ENCODE peak calls at places on chromosomes 1 and 21, in seven cellular contexts. Y is uterus, R is fibroblast of lung, Q is small intestine, K is heart right ventricle, T is RWPE2, E is lower lobe of right lung. X is an unnamed sample.

GRCh38 chr1:155181371-155182051 is 7.9 kb downstream of the TRIM46 start:
- DNase-seq in Y (peak; percentile 10), R (no peak), Q (no peak), K (no peak), T (no peak), E (peak; percentile 54), X (no peak)

GRCh38 chr21:41283211-41283818 is 33.3 kb upstream of the FAM3B start:
- DNase-seq in Y (peak; percentile 49), R (peak; percentile 72), Q (peak; percentile 85), K (no peak), T (no peak), E (no peak), X (no peak)

GRCh38 chr21:41632748-41633475 is 125.0 kb upstream of the TMPRSS2 start:
- DNase-seq in Y (no peak), R (no peak), Q (no peak), K (no peak), T (no peak), E (no peak), X (no peak)

GRCh38 chr1:197352011-197352410 is 84.0 kb downstream of the CRB1 start:
- DNase-seq in Y (no peak), R (no peak), Q (no peak), K (no peak), T (no peak), E (no peak), X (no peak)

GRCh38 chr1:107496002-107496401 is 355.2 kb downstream of the NTNG1 start:
- DNase-seq in Y (no peak), R (no peak), Q (no peak), K (no peak), T (no peak), E (no peak), X (no peak)

GRCh38 chr1:157098519-157098918 is 1.1 kb downstream of the ETV3L start:
- DNase-seq in Y (no peak), R (no peak), Q (no peak), K (no peak), T (no peak), E (no peak), X (no peak)

GRCh38 chr1:151199860-151200581 is 1.7 kb downstream of the PIP5K1A start:
- DNase-seq in Y (peak; percentile 57), R (peak; percentile 94), Q (no peak), K (no peak), T (no peak), E (no peak), X (no peak)

GRCh38 chr1:227805606-227806197 is 9.8 kb upstream of the PRSS38 start:
- DNase-seq in Y (peak; percentile 79), R (peak; percentile 99), Q (no peak), K (no peak), T (peak; percentile 45), E (no peak), X (no peak)

GRCh38 chr1:176462671-176463225 is at the start of gene PAPPA2:
- DNase-seq in Y (no peak), R (no peak), Q (no peak), K (no peak), T (no peak), E (no peak), X (no peak)

GRCh38 chr1:184818646-184819045 is 64.0 kb upstream of the EDEM3 start:
- DNase-seq in Y (no peak), R (no peak), Q (no peak), K (no peak), T (no peak), E (no peak), X (no peak)

GRCh38 chr1:67149179-67149770 is 14.5 kb upstream of the C1orf141 start:
- DNase-seq in Y (peak; percentile 52), R (peak; percentile 76), Q (peak; percentile 82), K (peak; percentile 22), T (no peak), E (no peak), X (peak; percentile 65)

GRCh38 chr1:9198538-9199361 is 35.8 kb upstream of the H6PD start:
- DNase-seq in Y (no peak), R (peak; percentile 59), Q (no peak), K (peak; percentile 48), T (no peak), E (no peak), X (no peak)

GRCh38 chr1:51969038-51969705 is 21.3 kb downstream of the RAB3B start:
- DNase-seq in Y (no peak), R (peak; percentile 99), Q (peak; percentile 40), K (no peak), T (no peak), E (no peak), X (no peak)
- H3K27me3 ChIP-seq in Y (no peaks in the 10 kb centered on the region), R (no peaks in the 10 kb centered on the region), Q (no peaks in the 10 kb centered on the region), K (peaks cover 23% of the 10 kb centered on the region), T (no peaks in the 10 kb centered on the region), E (peaks cover 37% of the 10 kb centered on the region), X (no peaks in the 10 kb centered on the region)

DNA sequence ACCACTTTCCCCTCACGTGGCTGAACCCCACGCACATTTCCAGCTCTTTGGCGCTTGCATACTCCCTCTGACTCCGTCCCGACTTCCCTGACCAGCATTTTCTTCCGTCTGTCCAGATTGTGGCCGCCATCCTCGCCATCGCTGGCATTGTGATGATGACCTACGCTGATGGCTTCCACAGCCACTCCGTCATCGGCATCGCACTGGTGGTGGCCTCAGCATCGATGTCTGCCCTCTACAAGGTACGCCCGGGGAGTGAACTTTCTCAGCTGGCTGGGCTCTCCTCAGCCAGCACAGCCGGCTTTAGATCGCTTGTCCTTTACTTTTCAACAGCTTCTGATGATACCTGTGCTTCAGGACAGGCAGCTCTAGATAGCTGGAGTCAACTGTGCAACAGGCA is 56.8 kb upstream of the COA6 start:
- DNase-seq in Y (no peak), R (no peak), Q (no peak), K (no peak), T (no peak), E (no peak), X (no peak)
- H3K27me3 ChIP-seq in Y (no peaks in the 10 kb centered on the region), R (no peaks in the 10 kb centered on the region), Q (no peaks in the 10 kb centered on the region), K (peaks cover 80% of the 10 kb centered on the region), T (no peaks in the 10 kb centered on the region), E (peaks cover 9% of the 10 kb centered on the region), X (no peaks in the 10 kb centered on the region)

DNA sequence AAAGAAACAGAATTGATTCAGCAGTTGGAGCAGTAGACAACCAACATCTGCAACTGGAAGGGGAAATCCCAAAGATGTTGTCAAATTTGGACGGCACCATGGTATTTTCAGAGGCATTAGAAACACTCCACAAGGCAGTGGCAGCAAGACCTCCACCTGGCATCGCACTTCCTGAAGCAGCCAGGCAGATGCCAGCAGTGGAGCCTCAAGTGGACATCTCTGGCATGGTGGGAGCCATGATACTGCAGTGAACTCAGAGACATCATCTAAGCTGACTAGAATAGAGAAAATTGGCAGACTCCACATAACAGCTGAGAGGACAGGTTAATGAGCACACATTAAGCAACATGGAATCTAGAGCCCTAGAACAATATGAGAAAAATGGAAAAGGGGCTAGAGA is 33.9 kb upstream of the RGS8 start:
- DNase-seq in Y (no peak), R (no peak), Q (no peak), K (no peak), T (no peak), E (no peak), X (no peak)
- H3K27me3 ChIP-seq in Y (no peaks in the 10 kb centered on the region), R (no peaks in the 10 kb centered on the region), Q (no peaks in the 10 kb centered on the region), K (no peaks in the 10 kb centered on the region), T (no peaks in the 10 kb centered on the region), E (no peaks in the 10 kb centered on the region), X (no peaks in the 10 kb centered on the region)

GRCh38 chr1:160681067-160681890 is 30.3 kb downstream of the CD48 start:
- DNase-seq in Y (peak; percentile 16), R (peak; percentile 6), Q (peak; percentile 89), K (peak; percentile 67), T (no peak), E (peak; percentile 85), X (peak; percentile 90)
- H3K27me3 ChIP-seq in Y (no peaks in the 10 kb centered on the region), R (no peaks in the 10 kb centered on the region), Q (no peaks in the 10 kb centered on the region), K (peaks cover 11% of the 10 kb centered on the region), T (no peaks in the 10 kb centered on the region), E (no peaks in the 10 kb centered on the region), X (no peaks in the 10 kb centered on the region)

GRCh38 chr1:47703981-47704596 is 266.2 kb downstream of the FOXD2 start:
- DNase-seq in Y (no peak), R (peak; percentile 48), Q (no peak), K (no peak), T (no peak), E (no peak), X (no peak)

GRCh38 chr1:47703161-47703825 is 265.4 kb downstream of the FOXD2 start:
- DNase-seq in Y (no peak), R (no peak), Q (no peak), K (no peak), T (no peak), E (no peak), X (no peak)

GRCh38 chr1:47707887-47708535 is 270.2 kb downstream of the FOXD2 start:
- DNase-seq in Y (no peak), R (no peak), Q (no peak), K (no peak), T (no peak), E (no peak), X (no peak)

GRCh38 chr1:47708658-47709301 is 270.9 kb downstream of the FOXD2 start:
- DNase-seq in Y (no peak), R (peak; percentile 14), Q (no peak), K (no peak), T (no peak), E (no peak), X (no peak)

DNA sequence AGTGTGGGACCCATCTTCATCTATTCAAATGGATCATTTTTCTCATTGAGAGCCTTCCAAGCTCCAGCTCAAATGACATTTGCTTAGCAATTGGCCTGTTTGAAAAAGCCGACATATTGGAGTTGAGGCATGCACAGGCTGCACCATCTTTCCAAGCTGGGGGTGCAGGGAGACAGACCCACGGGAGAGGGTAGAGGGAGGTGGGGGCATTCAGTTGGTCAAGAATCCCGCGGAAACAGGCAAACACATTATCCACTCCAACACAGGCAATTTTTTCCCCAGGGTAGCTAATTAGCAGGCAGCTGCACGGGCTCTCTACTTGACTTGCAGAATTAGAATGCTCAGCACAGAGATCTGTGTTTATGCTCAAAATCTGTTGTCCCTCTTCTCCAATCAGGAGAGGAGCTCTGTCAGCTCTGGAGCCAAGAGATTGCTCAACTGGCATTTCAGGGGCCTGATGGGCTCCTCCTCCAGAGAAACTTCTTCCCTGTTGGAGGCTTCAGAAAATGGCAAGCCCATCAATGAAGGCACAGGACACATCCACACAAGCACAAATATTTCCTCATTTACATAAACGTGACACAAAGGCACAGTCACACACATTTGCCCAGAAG is 267.8 kb downstream of the FOXD2 start:
- DNase-seq in Y (no peak), R (no peak), Q (no peak), K (no peak), T (no peak), E (no peak), X (no peak)
- H3K27me3 ChIP-seq in Y (peaks cover 16% of the 10 kb centered on the region), R (peaks cover 15% of the 10 kb centered on the region), Q (no peaks in the 10 kb centered on the region), K (peaks cover 61% of the 10 kb centered on the region), T (peaks cover 34% of the 10 kb centered on the region), E (peaks cover 34% of the 10 kb centered on the region), X (no peaks in the 10 kb centered on the region)

GRCh38 chr21:31873696-31874599 is 1.1 kb downstream of the HUNK start:
- DNase-seq in Y (peak; percentile 46), R (peak; percentile 25), Q (peak; percentile 38), K (peak; percentile 60), T (peak; percentile 58), E (peak; percentile 57), X (peak; percentile 82)
- H3K27me3 ChIP-seq in Y (no peaks in the 10 kb centered on the region), R (peaks cover 21% of the 10 kb centered on the region), Q (no peaks in the 10 kb centered on the region), K (peaks cover 46% of the 10 kb centered on the region), T (peaks cover 88% of the 10 kb centered on the region), E (peaks cover 58% of the 10 kb centered on the region), X (no peaks in the 10 kb centered on the region)

GRCh38 chr1:18960409-18960808 is 3.9 kb upstream of the IFFO2 start:
- DNase-seq in Y (peak; percentile 11), R (no peak), Q (no peak), K (no peak), T (peak; percentile 24), E (no peak), X (no peak)
- H3K27me3 ChIP-seq in Y (no peaks in the 10 kb centered on the region), R (peaks cover 6% of the 10 kb centered on the region), Q (no peaks in the 10 kb centered on the region), K (no peaks in the 10 kb centered on the region), T (no peaks in the 10 kb centered on the region), E (no peaks in the 10 kb centered on the region), X (no peaks in the 10 kb centered on the region)

GRCh38 chr1:229141271-229141670 is 129.6 kb upstream of the RAB4A start:
- DNase-seq in Y (no peak), R (no peak), Q (no peak), K (no peak), T (no peak), E (no peak), X (no peak)
- H3K27me3 ChIP-seq in Y (no peaks in the 10 kb centered on the region), R (no peaks in the 10 kb centered on the region), Q (no peaks in the 10 kb centered on the region), K (peaks cover 7% of the 10 kb centered on the region), T (no peaks in the 10 kb centered on the region), E (peaks cover 3% of the 10 kb centered on the region), X (no peaks in the 10 kb centered on the region)